ENCODE peak calls at places on chromosomes 13 and 19, in seven cellular contexts. X is GM12865, N is PC-9, B is tibial nerve, Y is thoracic aorta, D is pancreas, R is A549. W is an unnamed sample.

GRCh38 chr13:73303858-73304257 is 245.1 kb downstream of the KLF5 start:
- DNase-seq in X (no peak), R (no peak), D (no peak), Y (no peak), B (no peak), N (no peak), W (no peak)

GRCh38 chr13:95403349-95404140 is 102.3 kb upstream of the ABCC4 start:
- DNase-seq in B (no peak), X (peak; percentile 16), R (no peak), Y (no peak), N (no peak), D (no peak), W (no peak)

GRCh38 chr19:19591133-19591825 is 27.2 kb downstream of the PBX4 start:
- DNase-seq in X (peak; percentile 88), N (peak; percentile 82), R (peak; percentile 54), Y (no peak), B (peak; percentile 15), D (peak; percentile 17), W (no peak)

GRCh38 chr19:13842294-13843103 is 34.4 kb upstream of the NANOS3 start:
- DNase-seq in B (peak; percentile 82), D (peak; percentile 81), X (peak; percentile 86), N (peak; percentile 86), R (no peak), Y (peak; percentile 70), W (no peak)

GRCh38 chr19:2627319-2627829 is 75.1 kb downstream of the GNG7 start:
- DNase-seq in B (peak; percentile 79), X (peak; percentile 67), D (peak; percentile 92), Y (peak; percentile 93), R (peak; percentile 76), N (peak; percentile 64), W (peak; percentile 81)

GRCh38 chr19:41886761-41887710 is 4.1 kb downstream of the ARHGEF1 start:
- DNase-seq in X (peak; percentile 85), Y (no peak), D (no peak), N (no peak), B (no peak), R (no peak), W (no peak)

GRCh38 chr19:12880551-12881171 is 588 bp downstream of the DNASE2 start:
- DNase-seq in R (no peak), X (peak; percentile 46), D (peak; percentile 55), B (no peak), Y (no peak), N (no peak), W (no peak)

GRCh38 chr19:54191671-54192453 is 754 bp downstream of the TSEN34 start:
- DNase-seq in B (no peak), N (no peak), X (no peak), R (no peak), Y (no peak), D (peak; percentile 71), W (no peak)

GRCh38 chr13:67554296-67554695 is 324.2 kb upstream of the PCDH9 start:
- DNase-seq in Y (no peak), B (no peak), D (no peak), R (no peak), N (no peak), X (no peak), W (no peak)

GRCh38 chr13:106362637-106363036 is 172.8 kb downstream of the EFNB2 start:
- DNase-seq in N (no peak), D (no peak), Y (no peak), B (no peak), X (no peak), R (no peak), W (no peak)

GRCh38 chr13:98142427-98143156 is at the start of gene FARP1:
- DNase-seq in X (peak; percentile 80), R (peak; percentile 48), B (peak; percentile 41), Y (no peak), N (peak; percentile 91), D (peak; percentile 90), W (peak; percentile 79)

GRCh38 chr13:94966380-94966779 is 254.0 kb upstream of the SOX21 start:
- DNase-seq in N (no peak), B (no peak), D (no peak), Y (no peak), X (no peak), R (no peak), W (no peak)

GRCh38 chr19:17107546-17108452 is 32.2 kb downstream of the MYO9B start:
- DNase-seq in R (peak; percentile 95), D (peak; percentile 52), B (peak; percentile 51), N (peak; percentile 94), X (peak; percentile 59), Y (peak; percentile 96), W (peak; percentile 87)

GRCh38 chr19:23273594-23274412 is 23.6 kb upstream of the ZNF724 start:
- DNase-seq in R (peak; percentile 53), N (peak; percentile 93), B (peak; percentile 93), D (peak; percentile 92), Y (peak; percentile 74), X (peak; percentile 94), W (peak; percentile 94)

GRCh38 chr13:58994778-58995177 is 1169.0 kb downstream of the DIAPH3 start:
- DNase-seq in N (no peak), X (no peak), B (no peak), D (no peak), Y (no peak), R (no peak), W (no peak)

GRCh38 chr13:34435338-34435737 is 506.7 kb upstream of the NBEA start:
- DNase-seq in D (no peak), X (no peak), R (no peak), B (no peak), N (no peak), Y (no peak), W (no peak)

GRCh38 chr19:36489920-36490415 is 607 bp upstream of the ZNF566 start:
- DNase-seq in R (peak; percentile 96), N (no peak), Y (peak; percentile 49), X (peak; percentile 95), B (no peak), D (peak; percentile 75), W (peak; percentile 71)

GRCh38 chr19:56566904-56567273 is 379 bp upstream of the ZNF470 start:
- DNase-seq in R (peak; percentile 33), B (peak; percentile 33), D (peak; percentile 49), X (peak; percentile 2), Y (peak; percentile 4), N (peak; percentile 44), W (peak; percentile 62)

GRCh38 chr13:39538826-39539555 is 64.0 kb downstream of the LHFPL6 start:
- DNase-seq in N (no peak), D (no peak), Y (no peak), R (no peak), B (no peak), X (no peak), W (no peak)

GRCh38 chr19:3220576-3220975 is 3.9 kb upstream of the CELF5 start:
- DNase-seq in N (no peak), D (no peak), X (no peak), R (no peak), Y (no peak), B (no peak), W (no peak)

GRCh38 chr13:59665736-59666135 is 498.0 kb downstream of the DIAPH3 start:
- DNase-seq in Y (no peak), B (no peak), N (no peak), X (no peak), D (no peak), R (no peak), W (no peak)

GRCh38 chr13:21106089-21106488 is 44.7 kb upstream of the LATS2 start:
- DNase-seq in X (no peak), N (no peak), B (no peak), R (no peak), Y (no peak), D (no peak), W (no peak)

GRCh38 chr13:48161530-48162179 is 66.8 kb upstream of the MED4 start:
- DNase-seq in X (no peak), Y (peak; percentile 7), D (no peak), R (no peak), N (no peak), B (peak; percentile 55), W (no peak)

DNA sequence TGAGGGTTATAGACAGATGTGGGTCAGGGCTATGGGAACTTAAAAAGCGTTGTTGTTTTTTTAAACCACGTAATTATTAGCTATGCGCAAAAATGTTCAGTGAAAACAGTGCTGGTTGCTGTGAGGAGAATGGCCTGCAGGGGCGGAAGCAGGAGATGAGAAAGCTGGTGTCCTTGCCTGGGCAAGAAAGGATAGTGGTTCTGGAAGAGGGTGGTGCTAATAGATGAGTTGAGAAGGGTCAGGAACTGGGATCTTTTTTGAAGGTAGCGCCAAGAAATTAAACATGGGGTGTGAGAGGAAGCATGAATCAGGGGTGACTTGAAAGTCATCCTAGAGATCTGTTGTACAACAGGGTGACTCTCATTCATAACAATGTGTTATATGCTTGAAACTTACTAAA is 4.8 kb upstream of the SMG9 start:
- DNase-seq in Y (no peak), D (no peak), R (peak; percentile 84), B (no peak), N (peak; percentile 41), X (peak; percentile 75), W (no peak)
- TF ChIP-seq CTCF in Y (no peak), D (no peak), R (peak; percentile 36), B (no peak), N (no peak), X (peak; percentile 51), W (no peak)

DNA sequence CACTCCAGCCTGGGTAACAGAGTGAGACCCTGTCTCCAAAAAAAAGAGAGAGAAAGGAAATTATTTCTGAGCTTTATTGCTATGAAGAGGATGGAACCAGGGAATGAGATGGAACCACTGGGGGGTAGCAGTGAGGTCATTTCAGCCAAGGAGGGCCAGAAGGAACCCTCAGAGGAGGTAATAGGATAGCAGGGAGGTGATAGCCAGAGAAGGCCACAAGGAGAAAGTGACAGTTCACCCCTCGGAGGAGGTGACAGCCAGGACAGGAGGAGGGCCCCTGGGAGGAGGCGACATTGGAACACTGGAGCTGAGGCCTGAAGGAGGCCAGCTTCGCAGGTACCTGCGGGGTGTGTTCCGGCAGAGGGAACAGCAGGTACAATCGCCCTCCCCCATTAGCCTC is 695 bp upstream of the PGPEP1 start:
- DNase-seq in Y (no peak), X (peak; percentile 41), R (peak; percentile 48), N (peak; percentile 28), D (no peak), B (no peak), W (no peak)
- TF ChIP-seq CTCF in Y (no peak), X (peak; percentile 27), R (peak; percentile 30), N (peak; percentile 44), D (no peak), B (no peak), W (no peak)

DNA sequence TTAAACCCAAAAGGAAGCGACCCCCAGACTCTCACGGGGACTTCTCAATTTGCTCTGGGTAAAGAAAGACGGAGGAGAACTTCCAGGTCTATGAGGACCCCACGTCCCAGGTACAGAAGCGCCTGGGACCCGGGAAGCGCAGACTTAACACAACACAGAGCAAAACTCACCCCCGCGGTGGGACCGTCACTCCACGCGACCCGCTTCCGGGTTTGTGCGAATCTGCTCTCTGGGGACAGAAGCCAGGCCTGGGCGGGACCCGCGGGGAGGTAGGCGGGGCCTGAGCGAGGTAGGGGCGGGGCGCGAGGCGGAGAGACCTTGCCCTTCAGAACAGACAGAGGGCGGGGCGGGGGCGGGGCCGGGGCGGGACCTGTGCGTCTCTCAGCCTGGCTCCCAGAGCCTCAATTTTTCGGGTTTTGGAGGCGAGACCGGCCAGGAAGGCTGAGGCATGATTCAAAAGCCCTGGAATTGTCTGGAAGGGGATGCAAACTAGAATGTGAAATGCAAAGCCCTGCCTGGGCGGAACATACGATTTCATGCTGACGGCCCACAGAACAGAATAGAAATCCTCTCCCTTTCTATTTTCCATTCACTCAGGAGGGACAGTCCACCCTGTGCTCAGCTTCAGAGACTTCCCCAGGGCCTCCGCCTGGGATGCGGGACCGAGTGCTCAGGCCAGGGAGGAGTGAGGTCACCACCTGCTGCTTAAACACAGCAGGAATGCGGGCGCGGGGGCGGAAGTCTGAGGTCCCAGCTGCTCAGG is 19.3 kb upstream of the ZNF888 start:
- DNase-seq in N (peak; percentile 99), Y (peak; percentile 62), D (peak; percentile 97), B (peak; percentile 92), X (peak; percentile 94), R (no peak), W (peak; percentile 83)
- TF ChIP-seq CTCF in N (no peak), Y (no peak), D (no peak), B (no peak), X (no peak), R (no peak), W (no peak)

GRCh38 chr19:47430041-47430802 is 10.9 kb upstream of the MEIS3 start:
- DNase-seq in R (no peak), X (peak; percentile 38), B (no peak), Y (no peak), N (peak; percentile 34), D (peak; percentile 37), W (no peak)
- TF ChIP-seq CTCF in R (no peak), X (no peak), B (peak; percentile 69), Y (peak; percentile 61), N (no peak), D (peak; percentile 26), W (no peak)